ENCODE peak calls at places on chromosomes 4 and X, in four cellular contexts. E is GM12891, F is GM12878, S is K562. H is an unnamed sample.

GRCh38 chrX:133297284-133297683 is 79.1 kb upstream of the TFDP3 start:
- DNase-seq in E (no peak), F (no peak), S (no peak), H (no peak)

GRCh38 chr4:78222575-78223186 is 165.6 kb downstream of the FRAS1 start:
- DNase-seq in E (no peak), F (no peak), S (no peak), H (no peak)

GRCh38 chr4:3786196-3786869 is 20.1 kb downstream of the ADRA2C start:
- DNase-seq in E (no peak), F (no peak), S (no peak), H (no peak)

GRCh38 chrX:20362268-20363002 is 95.7 kb upstream of the RPS6KA3 start:
- DNase-seq in E (no peak), F (no peak), S (peak), H (no peak)

GRCh38 chr4:131526686-131527085 is 1622.4 kb upstream of the PCDH10 start:
- DNase-seq in E (no peak), F (no peak), S (no peak), H (no peak)

GRCh38 chrX:120761810-120762209 is 113.9 kb downstream of the CT47B1 start:
- DNase-seq in E (no peak), F (no peak), S (no peak), H (no peak)

GRCh38 chr4:163959932-163960331 is 465.4 kb downstream of the TMA16 start:
- DNase-seq in E (no peak), F (no peak), S (no peak), H (no peak)

GRCh38 chr4:72858328-72858727 is 211.2 kb downstream of the COX18 start:
- DNase-seq in E (no peak), F (no peak), S (no peak), H (no peak)

GRCh38 chr4:166003811-166004210 is 130.8 kb downstream of the TLL1 start:
- DNase-seq in E (no peak), F (no peak), S (no peak), H (no peak)

GRCh38 chr4:25795566-25796454 is 67.0 kb downstream of the SEL1L3 start:
- DNase-seq in E (no peak), F (no peak), S (no peak), H (no peak)

GRCh38 chr4:84857296-84857695 is 109.2 kb downstream of the WDFY3 start:
- DNase-seq in E (no peak), F (no peak), S (no peak), H (no peak)

GRCh38 chr4:84856468-84856867 is 110.0 kb downstream of the WDFY3 start:
- DNase-seq in E (no peak), F (no peak), S (no peak), H (no peak)

GRCh38 chr4:94507708-94508107 is 56.0 kb downstream of the PDLIM5 start:
- DNase-seq in E (no peak), F (no peak), S (peak), H (no peak)

GRCh38 chr4:98996056-98996941 is 778 bp downstream of the METAP1 start:
- DNase-seq in E (peak), F (no peak), S (peak), H (peak)

GRCh38 chr4:158782539-158783360 is 13.9 kb downstream of the FNIP2 start:
- DNase-seq in E (no peak), F (peak), S (no peak), H (no peak)

GRCh38 chrX:100731441-100732281 is at the start of gene SYTL4:
- DNase-seq in E (peak), F (no peak), S (peak), H (no peak)

GRCh38 chrX:134237363-134237702 is 351 bp downstream of the CCDC160 start:
- DNase-seq in E (no peak), F (no peak), S (no peak), H (no peak)

GRCh38 chr4:162847945-162848549 is 318.6 kb downstream of the NAF1 start:
- DNase-seq in E (no peak), F (no peak), S (no peak), H (no peak)

GRCh38 chr4:1549638-1550035 is 134.5 kb downstream of the FAM53A start:
- DNase-seq in E (no peak), F (no peak), S (no peak), H (no peak)

GRCh38 chr4:7746351-7747061 is 193.2 kb downstream of the AFAP1 start:
- DNase-seq in E (no peak), F (no peak), S (no peak), H (no peak)

GRCh38 chrX:21943460-21944135 is 3.1 kb downstream of the SMS start:
- DNase-seq in E (no peak), F (no peak), S (no peak), H (no peak)

GRCh38 chrX:118188977-118189376 is 72.4 kb upstream of the KLHL13 start:
- DNase-seq in E (no peak), F (no peak), S (no peak), H (no peak)

GRCh38 chr4:16687845-16688244 is 210.6 kb downstream of the LDB2 start:
- DNase-seq in E (no peak), F (no peak), S (no peak), H (no peak)

GRCh38 chr4:155514628-155515027 is 137.9 kb upstream of the MAP9 start:
- DNase-seq in E (no peak), F (no peak), S (no peak), H (no peak)

GRCh38 chr4:175805863-175806262 is 6.2 kb downstream of the GPM6A start:
- DNase-seq in E (no peak), F (no peak), S (no peak), H (no peak)

GRCh38 chr4:12586607-12587006 is 897.5 kb downstream of the RAB28 start:
- DNase-seq in E (no peak), F (no peak), S (no peak), H (no peak)

GRCh38 chr4:181479145-181479544 is 764.1 kb upstream of the TENM3 start:
- DNase-seq in E (no peak), F (no peak), S (no peak), H (no peak)

GRCh38 chr4:42280327-42281095 is 116.8 kb upstream of the SHISA3 start:
- DNase-seq in E (no peak), F (no peak), S (peak), H (peak)

GRCh38 chr4:143700060-143700419 is 435 bp downstream of the FREM3 start:
- DNase-seq in E (no peak), F (no peak), S (no peak), H (no peak)

GRCh38 chr4:47933798-47934197 is 19.4 kb upstream of the NFXL1 start:
- DNase-seq in E (no peak), F (no peak), S (peak), H (no peak)

GRCh38 chr4:30714408-30715031 is 5.6 kb upstream of the PCDH7 start:
- DNase-seq in E (no peak), F (no peak), S (peak), H (peak)

GRCh38 chr4:26127851-26128337 is 192.9 kb upstream of the RBPJ start:
- DNase-seq in E (no peak), F (no peak), S (no peak), H (no peak)

DNA sequence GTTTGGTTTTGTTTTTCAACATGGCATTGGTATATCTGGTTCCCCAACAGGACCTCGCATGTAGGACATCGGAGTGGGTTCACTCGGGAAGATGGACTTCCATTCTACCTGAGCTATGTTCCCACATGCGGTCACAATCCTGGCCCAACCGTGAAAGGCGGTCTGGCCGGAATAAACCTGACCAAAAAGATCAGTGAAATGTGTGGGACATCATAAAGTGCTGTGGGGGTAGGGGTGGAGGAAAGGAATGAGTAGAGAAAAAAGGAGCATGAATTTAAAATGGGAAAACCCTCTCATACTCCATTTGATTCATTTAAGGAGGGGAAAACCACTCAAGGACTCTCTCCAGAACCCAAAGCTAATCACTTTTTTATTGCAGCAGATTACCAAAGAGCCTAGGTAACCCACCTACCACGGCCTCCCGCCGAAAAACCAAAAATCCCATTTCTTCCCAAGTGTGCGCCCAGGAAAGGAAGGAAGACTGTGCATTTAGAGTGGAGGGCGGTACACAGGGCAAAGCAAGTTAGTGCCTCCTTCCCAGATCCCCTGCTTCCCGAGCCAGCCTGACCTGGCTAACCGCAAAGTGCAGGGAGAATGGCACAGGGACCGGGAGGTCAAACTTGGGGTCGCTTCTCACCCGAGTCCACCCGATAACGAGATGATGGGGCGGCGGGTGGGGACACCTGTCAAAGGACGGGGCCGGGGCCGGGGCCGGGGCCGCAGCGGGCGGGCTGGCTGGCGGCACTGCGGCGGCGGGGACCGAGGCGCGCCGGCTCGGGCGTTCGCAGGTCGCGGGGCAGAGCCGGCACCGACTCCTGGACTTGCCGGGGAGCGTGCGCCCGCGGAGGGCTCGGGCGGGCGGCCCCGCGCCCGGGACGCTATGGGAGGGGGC is 689 bp downstream of the TMEM150C start:
- DNase-seq in E (peak), F (no peak), S (no peak), H (no peak)
- TF ChIP-seq SPI1 in E (no peak), F (no peak), S (no peak), H (no peak)

GRCh38 chr4:6445403-6446129 is 26.8 kb downstream of the PPP2R2C start:
- DNase-seq in E (no peak), F (no peak), S (no peak), H (no peak)

GRCh38 chr4:6446130-6446482 is 26.3 kb downstream of the PPP2R2C start:
- DNase-seq in E (no peak), F (no peak), S (no peak), H (no peak)

GRCh38 chr4:6447561-6448290 is 24.7 kb downstream of the PPP2R2C start:
- DNase-seq in E (no peak), F (no peak), S (no peak), H (no peak)

GRCh38 chr4:6448476-6449170 is 23.8 kb downstream of the PPP2R2C start:
- DNase-seq in E (no peak), F (no peak), S (no peak), H (no peak)

DNA sequence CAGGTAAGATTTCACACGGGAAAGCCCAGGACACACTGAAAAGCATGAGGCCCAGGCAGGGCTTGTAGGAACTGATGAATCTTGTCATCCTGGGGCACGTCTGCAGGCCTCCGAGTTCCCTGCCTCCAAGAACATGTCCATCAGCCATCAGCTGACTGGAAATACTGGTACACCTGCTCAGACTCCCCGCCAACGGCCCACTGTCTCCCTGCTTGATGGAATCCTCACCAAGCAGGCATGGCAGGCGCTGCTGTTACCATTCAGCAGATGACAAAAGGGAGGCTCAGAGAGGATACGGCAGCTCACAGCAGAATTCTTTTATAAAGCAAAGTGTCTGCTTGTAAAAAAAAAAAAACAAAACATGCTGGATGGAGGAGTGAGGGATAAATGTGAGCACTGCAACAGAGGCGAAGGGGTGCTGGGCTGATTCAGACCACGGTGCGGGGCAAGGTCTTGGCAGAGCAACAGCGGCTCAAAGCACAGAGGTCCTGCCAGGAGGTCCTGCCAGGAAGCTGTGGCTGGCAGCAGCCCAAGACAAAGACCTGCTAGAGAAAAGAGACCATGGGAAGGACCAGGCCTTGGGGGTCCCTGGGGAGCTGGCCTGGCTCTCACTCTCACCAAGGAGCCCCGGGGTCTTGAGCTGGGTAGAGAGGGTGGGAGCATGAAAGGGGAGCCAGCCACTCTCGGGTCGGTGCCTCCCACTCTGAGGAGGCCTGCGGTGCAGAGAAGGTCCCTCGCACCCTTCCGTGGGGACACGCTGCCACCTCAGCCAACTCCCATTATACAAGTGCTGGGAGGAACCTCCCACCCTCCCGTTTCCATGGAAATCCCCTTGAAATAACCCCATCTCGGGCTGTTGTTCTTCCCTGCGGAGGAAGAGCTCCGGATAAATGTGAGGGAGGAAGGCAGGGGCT is 25.6 kb downstream of the PPP2R2C start:
- DNase-seq in E (no peak), F (no peak), S (no peak), H (no peak)
- TF ChIP-seq SPI1 in E (no peak), F (no peak), S (no peak), H (no peak)

GRCh38 chr4:187606581-187606980 is 389.0 kb upstream of the ZFP42 start:
- DNase-seq in E (peak), F (no peak), S (peak), H (peak)
- TF ChIP-seq SPI1 in E (no peak), F (no peak), S (no peak), H (no peak)

DNA sequence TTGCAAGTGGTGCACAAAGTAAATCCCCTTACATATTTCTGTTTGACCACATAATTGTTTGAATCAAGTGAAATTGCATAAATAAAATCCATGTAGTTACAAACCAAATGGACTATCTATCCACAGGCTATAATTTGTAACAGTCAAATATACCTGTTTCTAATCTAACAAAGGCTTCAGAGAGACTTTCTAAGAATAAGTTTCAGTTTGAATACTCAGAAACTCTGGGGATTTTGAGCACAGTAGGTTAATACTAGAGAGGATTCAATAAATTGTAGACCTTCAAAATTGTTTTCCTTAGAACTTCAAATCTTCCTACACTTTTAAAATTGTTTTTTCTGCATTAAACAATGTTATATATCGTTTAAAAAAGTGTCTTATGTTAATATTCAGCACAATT is 1250.1 kb downstream of the NLGN4X start:
- DNase-seq in E (no peak), F (no peak), S (no peak), H (no peak)
- TF ChIP-seq SPI1 in E (no peak), F (no peak), S (no peak), H (no peak)

GRCh38 chr4:133147922-133148689 is 988 bp upstream of the PCDH10 start:
- DNase-seq in E (no peak), F (no peak), S (no peak), H (no peak)
- TF ChIP-seq SPI1 in E (no peak), F (no peak), S (no peak), H (no peak)

DNA sequence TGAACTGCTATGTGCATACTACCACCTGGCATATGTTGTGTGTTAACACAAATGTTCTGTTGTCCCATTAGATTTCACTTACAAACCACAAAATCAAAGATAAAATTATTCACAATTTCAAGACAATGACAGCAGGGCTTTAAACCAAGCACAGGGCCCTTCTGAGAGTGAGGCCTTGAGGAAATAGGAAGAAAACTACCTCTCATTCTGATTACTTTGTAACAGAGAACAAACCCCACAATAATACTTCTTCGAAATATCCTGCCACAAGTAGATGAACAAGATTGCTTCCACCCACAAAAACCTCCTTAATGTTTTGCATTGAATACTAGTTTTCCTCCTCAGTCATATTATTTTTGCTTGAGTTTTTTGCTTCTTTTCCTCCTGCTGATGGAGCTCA is 85.5 kb upstream of the SPANXB1 start:
- DNase-seq in E (no peak), F (no peak), S (no peak), H (no peak)
- TF ChIP-seq SPI1 in E (no peak), F (no peak), S (no peak), H (no peak)

DNA sequence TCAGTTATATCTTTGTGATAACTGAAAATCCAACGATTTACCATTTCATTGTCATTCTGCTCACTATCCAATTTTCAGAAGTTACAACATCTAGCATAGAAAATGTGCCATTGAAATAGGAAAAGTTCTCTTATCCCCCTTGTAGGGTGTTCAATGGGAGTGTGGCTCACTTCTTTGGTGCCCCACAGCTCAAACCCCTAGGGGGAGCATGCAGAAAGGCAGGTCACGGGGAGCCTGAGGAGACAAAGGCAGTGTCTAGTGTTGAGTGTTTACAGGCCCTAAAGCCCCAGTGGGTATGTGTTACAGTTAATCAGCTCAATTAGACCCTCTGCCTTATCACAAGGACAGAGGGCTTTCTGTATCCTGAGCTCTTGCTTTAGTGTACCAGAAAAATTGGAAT is 243.4 kb upstream of the GRID2 start:
- DNase-seq in E (no peak), F (no peak), S (no peak), H (no peak)
- TF ChIP-seq SPI1 in E (no peak), F (no peak), S (no peak), H (no peak)

GRCh38 chrX:39811391-39811790 is 286.4 kb downstream of the BCOR start:
- DNase-seq in E (no peak), F (no peak), S (no peak), H (no peak)
- TF ChIP-seq SPI1 in E (no peak), F (no peak), S (no peak), H (no peak)

DNA sequence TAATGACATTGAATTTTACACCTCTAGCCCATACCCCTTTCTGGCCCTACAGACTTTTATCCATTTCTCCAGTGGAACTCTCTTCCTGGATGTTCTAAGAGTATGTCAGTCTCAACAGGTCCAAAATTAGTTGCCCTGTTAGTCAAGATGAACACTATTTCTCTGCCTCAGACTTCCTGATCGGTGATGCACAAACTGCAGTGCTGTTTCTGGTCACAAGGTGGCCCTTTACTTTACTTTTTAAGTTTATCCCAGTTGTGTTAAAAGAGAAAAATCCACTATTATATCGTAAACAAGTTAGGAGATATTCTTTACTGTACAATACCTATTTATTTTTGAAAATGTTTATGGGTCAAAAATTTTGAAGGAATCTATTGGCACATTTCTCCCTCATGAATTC is 13.1 kb downstream of the TCEAL7 start:
- DNase-seq in E (no peak), F (no peak), S (peak), H (no peak)
- TF ChIP-seq SPI1 in E (no peak), F (no peak), S (no peak), H (no peak)